ENCODE peak calls at places on chromosomes 2 and 18, in seven cellular contexts. S is AG04450, O is A673, F is HL-60, T is aorta, X is heart right ventricle, N is heart left ventricle. W is an unnamed sample.

GRCh38 chr2:240250150-240250984 is 109.9 kb upstream of the OTOS start:
- DNase-seq in S (no peak), O (no peak), F (no peak), T (no peak), X (no peak), N (peak), W (no peak)

GRCh38 chr2:161992526-161992925 is 81.5 kb downstream of the DPP4 start:
- DNase-seq in S (no peak), O (no peak), F (no peak), T (no peak), X (no peak), N (no peak), W (no peak)

GRCh38 chr2:20616341-20616871 is 34.5 kb downstream of the HS1BP3 start:
- DNase-seq in S (no peak), O (no peak), F (no peak), T (peak), X (no peak), N (peak), W (no peak)

GRCh38 chr2:162840598-162841246 is 2.2 kb upstream of the KCNH7 start:
- DNase-seq in S (no peak), O (peak), F (peak), T (peak), X (no peak), N (no peak), W (peak)

GRCh38 chr2:221447310-221447709 is 124.8 kb downstream of the EPHA4 start:
- DNase-seq in S (no peak), O (no peak), F (no peak), T (no peak), X (no peak), N (no peak), W (no peak)

GRCh38 chr2:222355860-222356259 is 57.1 kb upstream of the PAX3 start:
- DNase-seq in S (no peak), O (peak), F (no peak), T (no peak), X (no peak), N (peak), W (no peak)

GRCh38 chr2:69554981-69555380 is 88.6 kb downstream of the AAK1 start:
- DNase-seq in S (no peak), O (no peak), F (no peak), T (no peak), X (no peak), N (no peak), W (no peak)

GRCh38 chr2:136004920-136005319 is 19.5 kb upstream of the DARS1 start:
- DNase-seq in S (no peak), O (no peak), F (no peak), T (no peak), X (no peak), N (no peak), W (no peak)

GRCh38 chr2:72010647-72011355 is 136.9 kb downstream of the CYP26B1 start:
- DNase-seq in S (no peak), O (no peak), F (no peak), T (no peak), X (no peak), N (no peak), W (no peak)

GRCh38 chr2:55138546-55139288 is 88.5 kb upstream of the RTN4 start:
- DNase-seq in S (no peak), O (no peak), F (no peak), T (no peak), X (no peak), N (no peak), W (no peak)

GRCh38 chr2:36963734-36964133 is 2.6 kb downstream of the STRN start:
- DNase-seq in S (no peak), O (no peak), F (no peak), T (no peak), X (no peak), N (no peak), W (no peak)

GRCh38 chr2:234191819-234192407 is 141.4 kb downstream of the SPP2 start:
- DNase-seq in S (no peak), O (no peak), F (no peak), T (no peak), X (no peak), N (no peak), W (no peak)

GRCh38 chr18:30094556-30094955 is 948.0 kb downstream of the DSC3 start:
- DNase-seq in S (no peak), O (peak), F (no peak), T (no peak), X (no peak), N (no peak), W (peak)

GRCh38 chr2:172698041-172698863 is 37.4 kb upstream of the RAPGEF4 start:
- DNase-seq in S (peak), O (peak), F (peak), T (no peak), X (no peak), N (no peak), W (no peak)

GRCh38 chr2:179335732-179336131 is 71.1 kb upstream of the SESTD1 start:
- DNase-seq in S (no peak), O (no peak), F (no peak), T (no peak), X (no peak), N (no peak), W (no peak)

GRCh38 chr2:203301667-203302066 is 26.5 kb upstream of the ABI2 start:
- DNase-seq in S (no peak), O (no peak), F (no peak), T (no peak), X (no peak), N (no peak), W (no peak)

GRCh38 chr2:150410809-150411208 is 76.7 kb downstream of the RND3 start:
- DNase-seq in S (peak), O (no peak), F (no peak), T (no peak), X (no peak), N (no peak), W (no peak)

GRCh38 chr2:54603357-54603756 is 120.1 kb upstream of the EML6 start:
- DNase-seq in S (no peak), O (no peak), F (no peak), T (no peak), X (no peak), N (no peak), W (no peak)

GRCh38 chr2:3637311-3637675 is 20.7 kb upstream of the ALLC start:
- DNase-seq in S (no peak), O (no peak), F (no peak), T (peak), X (no peak), N (peak), W (no peak)

GRCh38 chr2:88811238-88811637 is 119.8 kb downstream of the RPIA start:
- DNase-seq in S (no peak), O (no peak), F (no peak), T (no peak), X (no peak), N (no peak), W (no peak)

GRCh38 chr2:88810488-88810887 is 119.0 kb downstream of the RPIA start:
- DNase-seq in S (no peak), O (no peak), F (no peak), T (no peak), X (no peak), N (no peak), W (no peak)

GRCh38 chr2:88811681-88812080 is 120.2 kb downstream of the RPIA start:
- DNase-seq in S (no peak), O (no peak), F (no peak), T (no peak), X (no peak), N (no peak), W (no peak)

GRCh38 chr2:88815243-88816096 is 124.0 kb downstream of the RPIA start:
- DNase-seq in S (no peak), O (no peak), F (no peak), T (no peak), X (no peak), N (no peak), W (no peak)

GRCh38 chr2:88813612-88814011 is 122.1 kb downstream of the RPIA start:
- DNase-seq in S (no peak), O (no peak), F (no peak), T (no peak), X (no peak), N (no peak), W (no peak)
- H3K27ac ChIP-seq in S (no peak), O (no peak), F (no peak), T (no peak), X (no peak), N (no peak), W (no peak)

GRCh38 chr18:62436636-62437519 is 85.9 kb upstream of the ZCCHC2 start:
- DNase-seq in S (no peak), O (peak), F (peak), T (peak), X (peak), N (peak), W (no peak)

GRCh38 chr18:62432176-62432575 is 90.6 kb upstream of the ZCCHC2 start:
- DNase-seq in S (no peak), O (no peak), F (no peak), T (no peak), X (no peak), N (no peak), W (no peak)

GRCh38 chr18:62437520-62438329 is 85.1 kb upstream of the ZCCHC2 start:
- DNase-seq in S (no peak), O (no peak), F (no peak), T (peak), X (no peak), N (peak), W (no peak)

GRCh38 chr18:62435435-62436031 is 87.3 kb upstream of the ZCCHC2 start:
- DNase-seq in S (no peak), O (no peak), F (no peak), T (no peak), X (no peak), N (no peak), W (no peak)

DNA sequence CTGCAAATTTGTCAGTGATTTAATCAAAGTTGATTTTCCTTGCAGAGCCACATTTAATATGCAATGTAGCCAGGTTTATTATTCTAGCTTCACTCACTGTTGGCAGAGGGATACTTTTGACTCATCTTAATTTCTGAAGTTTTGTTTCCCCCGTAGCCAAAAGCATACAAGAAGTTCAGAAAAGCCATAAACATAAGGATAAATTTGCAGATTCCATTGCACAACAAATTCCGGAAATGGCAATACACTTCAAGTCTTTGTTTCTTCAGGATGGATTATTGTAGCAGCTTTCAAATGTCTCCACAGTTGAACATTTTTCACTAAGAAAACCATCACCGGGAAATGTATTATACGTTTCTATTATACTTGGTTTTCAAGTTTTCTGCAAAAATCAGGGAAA is 88.0 kb upstream of the ZCCHC2 start:
- DNase-seq in S (no peak), O (peak), F (no peak), T (no peak), X (no peak), N (no peak), W (no peak)
- H3K27ac ChIP-seq in S (no peak), O (no peak), F (no peak), T (no peak), X (no peak), N (no peak), W (no peak)

GRCh38 chr2:191280834-191281756 is 35.9 kb downstream of the MYO1B start:
- DNase-seq in S (no peak), O (no peak), F (no peak), T (no peak), X (peak), N (no peak), W (no peak)
- H3K27ac ChIP-seq in S (no peak), O (no peak), F (no peak), T (no peak), X (no peak), N (no peak), W (no peak)

GRCh38 chr18:77054288-77054605 is 78.3 kb downstream of the MBP start:
- DNase-seq in S (no peak), O (no peak), F (peak), T (no peak), X (no peak), N (no peak), W (no peak)
- H3K27ac ChIP-seq in S (peak), O (no peak), F (peak), T (no peak), X (peak), N (peak), W (no peak)

DNA sequence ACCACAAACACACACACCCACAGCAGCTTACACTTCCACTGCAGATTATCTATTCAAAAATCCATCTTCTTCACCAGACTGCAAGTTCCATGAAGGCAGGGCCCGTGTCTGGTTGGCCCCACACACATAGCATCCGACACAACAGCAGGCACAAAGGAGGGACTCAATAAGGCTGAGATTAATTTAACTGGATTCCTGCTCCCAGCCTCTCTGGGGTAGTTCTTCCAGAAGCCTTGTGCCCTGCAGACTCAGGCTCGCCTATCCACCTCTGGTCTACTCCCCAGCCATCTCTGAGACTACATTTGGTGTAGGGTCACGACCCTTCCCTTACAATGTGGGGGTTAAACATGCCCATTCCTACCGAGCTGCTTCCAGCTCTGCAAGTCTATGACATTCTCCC is 57.7 kb downstream of the TRABD2A start:
- DNase-seq in S (no peak), O (no peak), F (no peak), T (no peak), X (no peak), N (no peak), W (no peak)
- H3K27ac ChIP-seq in S (no peak), O (no peak), F (no peak), T (no peak), X (no peak), N (no peak), W (no peak)

W was measured in SK-N-MC.